ENCODE peak calls at places on chromosomes 13 and 19, in five cellular contexts. U is GM12891, N is K562, O is HepG2, C is H1. G is an unnamed sample.

GRCh38 chr13:60837806-60838205 is 440.8 kb downstream of the TDRD3 start:
- DNase-seq in U (no peak), N (no peak), C (no peak), O (no peak), G (no peak)

GRCh38 chr19:28289294-28290063 is 923.5 kb downstream of the UQCRFS1 start:
- DNase-seq in U (no peak), N (no peak), C (no peak), O (no peak), G (no peak)

GRCh38 chr13:24684600-24684998 is 4.4 kb downstream of the ATP12A start:
- DNase-seq in O (no peak), C (no peak), N (no peak), U (no peak), G (no peak)

GRCh38 chr19:50745221-50745620 is 22.1 kb downstream of the CLEC11A start:
- DNase-seq in N (no peak), O (no peak), U (no peak), C (no peak), G (no peak)

GRCh38 chr13:93227906-93228801 is 1.5 kb downstream of the GPC6 start:
- DNase-seq in N (peak), U (peak), O (peak), C (no peak), G (no peak)

GRCh38 chr19:16459680-16460079 is 12.1 kb downstream of the EPS15L1 start:
- DNase-seq in C (no peak), N (no peak), U (no peak), O (no peak), G (no peak)

GRCh38 chr13:48304132-48304876 is 753 bp downstream of the RB1 start:
- DNase-seq in C (no peak), O (peak), U (peak), N (peak), G (peak)

GRCh38 chr19:55418185-55418584 is 10.6 kb upstream of the UBE2S start:
- DNase-seq in C (peak), U (no peak), O (peak), N (peak), G (no peak)

GRCh38 chr13:98454389-98454881 is 122.5 kb downstream of the STK24 start:
- DNase-seq in C (no peak), O (peak), N (no peak), U (no peak), G (no peak)

GRCh38 chr19:3041756-3042517 is 12.9 kb upstream of the TLE2 start:
- DNase-seq in U (no peak), C (no peak), N (peak), O (no peak), G (no peak)

GRCh38 chr19:33906578-33907335 is 110.1 kb downstream of the KCTD15 start:
- DNase-seq in N (no peak), C (no peak), O (peak), U (no peak), G (no peak)

GRCh38 chr19:6534451-6535093 is 3.7 kb downstream of the TNFSF9 start:
- DNase-seq in O (no peak), N (no peak), U (no peak), C (no peak), G (no peak)

GRCh38 chr13:50826035-50826434 is 17.5 kb downstream of the DLEU7 start:
- DNase-seq in N (no peak), C (no peak), U (no peak), O (no peak), G (no peak)

GRCh38 chr19:19538077-19538764 is at the start of gene CILP2:
- DNase-seq in O (no peak), N (no peak), C (no peak), U (no peak), G (no peak)

GRCh38 chr19:55303477-55303876 is 19.7 kb downstream of the BRSK1 start:
- DNase-seq in U (no peak), N (no peak), C (no peak), O (no peak), G (no peak)

GRCh38 chr19:2977001-2977685 is at the start of gene TLE6:
- DNase-seq in N (peak), C (peak), U (peak), O (peak), G (peak)

GRCh38 chr19:31772915-31773314 is 423.7 kb upstream of the TSHZ3 start:
- DNase-seq in N (no peak), U (no peak), C (peak), O (no peak), G (no peak)

GRCh38 chr13:46622013-46622917 is 69.3 kb downstream of the LRCH1 start:
- DNase-seq in U (no peak), O (peak), N (no peak), C (no peak), G (no peak)

GRCh38 chr13:35502456-35502855 is 26.0 kb upstream of the MAB21L1 start:
- DNase-seq in N (no peak), O (no peak), C (no peak), U (no peak), G (no peak)

GRCh38 chr19:52237771-52238400 is 31.5 kb upstream of the ZNF766 start:
- DNase-seq in O (peak), C (no peak), N (no peak), U (no peak), G (no peak)

GRCh38 chr13:107808388-107808787 is 406.9 kb downstream of the LIG4 start:
- DNase-seq in U (no peak), N (no peak), C (no peak), O (no peak), G (no peak)

GRCh38 chr13:38213307-38213706 is 136.3 kb upstream of the UFM1 start:
- DNase-seq in O (no peak), N (no peak), C (no peak), U (no peak), G (no peak)

GRCh38 chr19:1040476-1041271 is 767 bp downstream of the ABCA7 start:
- DNase-seq in N (peak), U (peak), O (peak), C (peak), G (peak)

GRCh38 chr19:14686411-14686810 is 3.4 kb upstream of the ZNF333 start:
- DNase-seq in U (no peak), O (peak), C (no peak), N (no peak), G (no peak)

GRCh38 chr13:94280845-94281244 is 198.6 kb downstream of the DCT start:
- DNase-seq in U (no peak), O (no peak), N (no peak), C (no peak), G (no peak)

DNA sequence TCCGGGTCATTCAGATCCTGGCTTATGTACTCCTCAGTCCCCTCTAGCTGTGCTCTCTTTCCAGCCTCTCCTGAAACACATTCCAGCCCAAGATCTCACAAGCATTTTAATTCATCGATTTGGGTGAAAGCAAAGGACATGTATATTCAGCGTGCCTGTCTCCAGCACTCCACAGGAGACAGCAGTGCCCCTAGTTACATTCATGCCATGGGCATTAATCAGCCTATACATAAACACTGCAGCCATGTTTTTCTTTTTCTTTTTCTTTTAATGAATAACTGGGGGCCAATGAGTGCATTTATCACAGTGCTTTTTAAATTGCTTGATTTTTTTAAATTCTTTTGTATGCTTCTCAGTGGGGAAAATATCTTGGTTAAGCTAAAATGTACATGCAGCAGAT is 199.1 kb downstream of the DCT start:
- DNase-seq in O (no peak), C (no peak), U (no peak), N (no peak), G (no peak)
- TF ChIP-seq TAF1 in O (no peak), C (no peak), U (no peak), N (no peak), G (no peak)

GRCh38 chr19:53552001-53552721 is 14.2 kb downstream of the ZNF331 start:
- DNase-seq in N (no peak), O (no peak), U (no peak), C (no peak), G (no peak)

GRCh38 chr19:53553159-53553558 is 15.2 kb downstream of the ZNF331 start:
- DNase-seq in O (no peak), U (no peak), N (no peak), C (no peak), G (no peak)

GRCh38 chr19:53546766-53547541 is 9.0 kb downstream of the ZNF331 start:
- DNase-seq in C (no peak), N (no peak), O (no peak), U (no peak), G (no peak)

GRCh38 chr19:53545271-53546065 is 7.5 kb downstream of the ZNF331 start:
- DNase-seq in U (no peak), C (no peak), N (no peak), O (no peak), G (no peak)

DNA sequence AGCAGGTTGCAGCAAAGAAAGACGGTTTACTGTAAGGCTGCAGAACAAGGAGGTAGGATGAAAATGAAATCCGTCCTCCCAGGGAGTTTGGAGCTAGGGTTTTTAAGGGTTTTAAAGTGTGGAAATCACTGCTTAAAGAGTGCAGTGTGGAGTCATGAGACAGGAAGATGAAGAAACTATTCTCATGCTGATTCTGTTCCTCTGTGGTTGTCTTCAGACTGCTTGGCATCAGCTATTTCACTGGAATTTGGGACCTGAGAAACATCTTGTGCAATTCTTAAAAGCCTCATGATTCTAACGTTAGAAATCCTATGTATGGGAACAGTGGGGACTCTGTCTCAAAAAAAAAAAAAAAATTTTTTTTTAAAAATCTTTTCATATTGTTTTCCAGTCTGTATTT is 11.4 kb downstream of the ZNF331 start:
- DNase-seq in O (no peak), C (no peak), N (no peak), U (no peak), G (no peak)
- TF ChIP-seq POLR2A in O (no peak), C (no peak), N (no peak), U (no peak), G (no peak)

GRCh38 chr19:5265260-5265659 is 75.4 kb downstream of the PTPRS start:
- DNase-seq in U (no peak), C (no peak), N (no peak), O (no peak), G (no peak)

GRCh38 chr19:5261151-5261890 is 79.3 kb downstream of the PTPRS start:
- DNase-seq in C (no peak), N (no peak), U (no peak), O (no peak), G (no peak)

GRCh38 chr19:5262721-5263120 is 77.9 kb downstream of the PTPRS start:
- DNase-seq in O (no peak), C (no peak), U (no peak), N (no peak), G (no peak)

GRCh38 chr19:5264453-5264852 is 76.2 kb downstream of the PTPRS start:
- DNase-seq in C (no peak), O (no peak), U (no peak), N (no peak), G (no peak)

GRCh38 chr19:5263615-5264014 is 77.0 kb downstream of the PTPRS start:
- DNase-seq in U (no peak), N (no peak), C (no peak), O (no peak), G (no peak)
- TF ChIP-seq TAF1 in U (no peak), N (no peak), C (no peak), O (no peak), G (no peak)

GRCh38 chr19:8360196-8360595 is 3.8 kb upstream of the ANGPTL4 start:
- DNase-seq in U (no peak), N (no peak), C (no peak), O (no peak), G (no peak)

GRCh38 chr19:8366121-8366581 is 2.2 kb downstream of the ANGPTL4 start:
- DNase-seq in U (no peak), O (no peak), N (peak), C (no peak), G (no peak)

GRCh38 chr19:8363803-8364771 is at the start of gene ANGPTL4:
- DNase-seq in U (no peak), N (peak), O (no peak), C (no peak), G (no peak)

GRCh38 chr19:8358948-8359347 is 5.0 kb upstream of the ANGPTL4 start:
- DNase-seq in U (no peak), N (no peak), C (no peak), O (no peak), G (no peak)

DNA sequence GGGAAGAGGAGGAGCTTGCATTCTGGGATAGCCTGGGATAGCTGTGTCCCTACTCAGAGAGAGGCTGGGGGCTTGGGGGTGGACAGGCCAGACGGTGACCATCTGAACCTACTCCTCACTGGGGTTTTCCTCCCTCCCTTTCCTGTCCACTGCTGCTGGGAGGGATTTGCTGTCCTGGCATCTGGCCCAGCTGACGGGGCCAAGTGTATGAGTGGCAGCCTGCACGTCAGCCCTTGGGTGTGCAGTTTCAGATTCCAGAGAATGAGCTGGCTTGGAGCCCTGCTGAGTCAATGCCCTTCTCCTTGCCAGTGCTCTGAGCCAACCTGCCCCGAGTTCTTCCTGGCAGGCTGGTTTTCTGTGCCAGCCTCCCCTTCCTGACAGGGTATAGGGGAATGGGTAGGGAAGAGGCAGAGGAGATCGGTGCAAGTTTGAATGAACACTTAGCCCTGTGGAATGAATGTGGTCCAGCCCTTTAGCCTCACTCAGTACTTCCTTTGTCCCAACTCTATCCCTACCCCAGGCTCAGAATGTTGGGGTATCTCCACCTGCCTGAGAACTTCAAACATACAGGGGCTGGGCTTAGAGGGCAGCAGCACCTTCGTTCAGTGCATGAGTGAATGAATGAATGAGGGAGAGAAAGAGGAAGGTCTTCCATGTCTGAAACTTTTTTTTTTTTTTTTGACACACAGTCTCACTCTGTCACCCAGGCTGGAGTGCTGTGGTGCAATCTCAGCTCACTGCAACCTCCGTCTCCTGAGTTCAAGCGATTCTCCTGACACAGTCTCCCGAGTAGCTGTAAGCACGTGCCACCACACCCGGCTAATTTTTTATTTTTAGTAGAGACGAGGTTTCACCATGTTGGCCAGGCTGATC is 1.8 kb upstream of the ANGPTL4 start:
- DNase-seq in C (no peak), U (no peak), N (no peak), O (peak), G (no peak)
- TF ChIP-seq POLR2A in C (no peak), U (no peak), N (no peak), O (no peak), G (no peak)

DNA sequence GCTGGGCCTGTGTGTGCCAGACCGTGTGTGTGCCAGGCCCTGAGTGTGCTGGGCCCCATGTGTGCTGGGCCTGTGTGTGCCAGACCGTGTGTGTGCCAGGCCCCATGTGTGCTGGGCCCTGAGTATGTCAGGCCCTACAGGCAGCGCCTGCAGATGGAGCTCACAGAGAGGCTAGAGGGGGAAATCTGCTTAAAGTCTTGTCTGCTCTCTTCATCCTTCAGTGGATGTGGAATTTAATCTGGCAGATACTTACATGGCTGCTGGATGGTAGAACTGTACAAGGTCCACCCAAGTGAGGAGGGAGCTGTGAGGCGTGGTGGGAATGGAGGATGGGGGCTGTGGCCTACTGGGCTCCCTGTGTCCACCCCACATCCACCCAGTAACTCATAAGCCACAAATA is 53.7 kb downstream of the C13orf46 start:
- DNase-seq in C (no peak), O (no peak), N (no peak), U (no peak), G (no peak)
- TF ChIP-seq TAF1 in C (no peak), O (no peak), N (no peak), U (no peak), G (no peak)

GRCh38 chr19:22595918-22596341 is 38.2 kb upstream of the ZNF492 start:
- DNase-seq in U (no peak), C (no peak), N (peak), O (no peak), G (no peak)
- TF ChIP-seq POLR2A in U (no peak), C (no peak), N (no peak), O (no peak), G (no peak)

DNA sequence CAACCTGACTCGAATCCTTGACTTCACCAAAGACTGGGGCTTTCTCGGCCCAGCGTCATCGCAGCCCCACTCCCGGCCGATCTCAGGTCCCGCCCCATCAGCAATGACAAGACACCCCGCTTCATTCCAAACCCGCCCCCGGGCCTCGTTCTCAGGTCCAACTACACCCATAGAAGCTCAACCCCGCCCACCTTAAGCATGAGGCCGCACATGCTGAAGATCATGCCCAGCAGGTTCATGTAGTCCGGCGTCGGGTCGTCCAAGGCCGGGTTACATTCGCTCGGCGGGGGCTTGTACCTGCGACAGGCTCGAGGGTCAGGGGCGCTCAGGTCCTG is 2.3 kb downstream of the WDR83 start:
- DNase-seq in C (no peak), U (no peak), O (peak), N (peak), G (no peak)
- TF ChIP-seq TAF1 in C (no peak), U (no peak), O (no peak), N (no peak), G (no peak)

DNA sequence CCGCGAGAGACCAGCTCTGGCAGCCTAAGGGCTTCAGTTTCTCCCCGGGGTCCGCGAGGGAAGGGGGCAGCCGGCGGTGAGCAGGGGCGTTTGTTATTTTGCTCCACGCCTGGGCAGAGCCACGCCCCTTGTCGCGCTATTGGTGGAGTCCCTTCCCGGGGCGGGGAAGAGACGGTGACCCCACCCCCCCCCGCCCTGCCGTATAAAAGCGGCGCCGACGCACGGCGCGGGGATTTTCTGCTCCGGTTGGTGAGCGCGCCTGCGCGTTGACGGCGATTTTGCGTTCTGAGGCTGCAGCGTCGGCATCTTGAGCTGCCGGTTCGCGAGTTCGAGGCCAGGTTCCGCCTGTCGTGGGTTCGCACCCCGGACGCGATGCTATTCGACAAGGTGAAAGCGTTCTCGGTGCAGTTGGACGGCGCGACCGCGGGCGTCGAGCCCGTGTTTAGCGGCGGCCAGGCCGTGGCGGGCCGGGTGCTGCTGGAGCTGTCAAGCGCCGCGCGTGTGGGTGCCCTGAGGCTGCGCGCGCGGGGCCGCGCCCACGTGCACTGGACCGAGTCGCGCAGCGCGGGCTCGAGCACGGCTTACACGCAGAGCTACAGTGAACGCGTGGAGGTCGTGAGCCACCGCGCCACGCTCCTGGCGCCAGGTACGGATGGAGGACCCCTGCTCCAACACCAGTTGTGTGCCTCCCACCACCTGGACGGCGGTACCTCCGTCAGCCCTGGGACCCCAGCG is at the start of gene ARRDC2:
- DNase-seq in U (peak), O (peak), C (peak), N (peak), G (peak)
- TF ChIP-seq POLR2A in U (no peak), O (no peak), C (no peak), N (no peak), G (peak)

GRCh38 chr13:28630864-28631263 is 28.1 kb upstream of the POMP start:
- DNase-seq in O (no peak), U (no peak), C (no peak), N (no peak), G (no peak)
- TF ChIP-seq TAF1 in O (no peak), U (no peak), C (no peak), N (no peak), G (no peak)

G was measured in GM12892.